ENCODE peak calls at places on chromosomes 1 and 21, in seven cellular contexts. One of them, this sample, is unnamed.

GRCh38 chr1:21139601-21140000 is 37.1 kb downstream of the EIF4G3 start:
- DNase-seq in hepatocyte: peak
- DNase-seq in mesendoderm: no peak
- DNase-seq in cardiac fibroblast: peak
- DNase-seq in stomach: no peak
- DNase-seq in aorta: no peak
- DNase-seq in upper lobe of right lung: no peak
- DNase-seq in this sample: no peak

GRCh38 chr1:50279622-50280320 is 143.5 kb downstream of the DMRTA2 start:
- DNase-seq in hepatocyte: peak
- DNase-seq in mesendoderm: peak
- DNase-seq in cardiac fibroblast: peak
- DNase-seq in stomach: no peak
- DNase-seq in aorta: no peak
- DNase-seq in upper lobe of right lung: no peak
- DNase-seq in this sample: no peak

GRCh38 chr1:213761845-213762407 is 225.8 kb upstream of the PROX1 start:
- DNase-seq in hepatocyte: no peak
- DNase-seq in mesendoderm: peak
- DNase-seq in cardiac fibroblast: no peak
- DNase-seq in stomach: no peak
- DNase-seq in aorta: no peak
- DNase-seq in upper lobe of right lung: no peak
- DNase-seq in this sample: no peak

GRCh38 chr1:47575855-47576757 is 138.3 kb downstream of the FOXD2 start:
- DNase-seq in hepatocyte: no peak
- DNase-seq in mesendoderm: peak
- DNase-seq in cardiac fibroblast: no peak
- DNase-seq in stomach: no peak
- DNase-seq in aorta: no peak
- DNase-seq in upper lobe of right lung: no peak
- DNase-seq in this sample: no peak

GRCh38 chr1:177181631-177182291 is 11.0 kb downstream of the BRINP2 start:
- DNase-seq in hepatocyte: peak
- DNase-seq in mesendoderm: peak
- DNase-seq in cardiac fibroblast: peak
- DNase-seq in stomach: peak
- DNase-seq in aorta: peak
- DNase-seq in upper lobe of right lung: peak
- DNase-seq in this sample: no peak

GRCh38 chr1:1793481-1794244 is 15.4 kb upstream of the NADK start:
- DNase-seq in hepatocyte: no peak
- DNase-seq in mesendoderm: no peak
- DNase-seq in cardiac fibroblast: no peak
- DNase-seq in stomach: no peak
- DNase-seq in aorta: no peak
- DNase-seq in upper lobe of right lung: no peak
- DNase-seq in this sample: no peak

GRCh38 chr1:118767971-118768370 is 220.2 kb downstream of the TBX15 start:
- DNase-seq in hepatocyte: no peak
- DNase-seq in mesendoderm: no peak
- DNase-seq in cardiac fibroblast: no peak
- DNase-seq in stomach: no peak
- DNase-seq in aorta: no peak
- DNase-seq in upper lobe of right lung: no peak
- DNase-seq in this sample: no peak

GRCh38 chr1:243939167-243939848 is 89.3 kb upstream of the AKT3 start:
- DNase-seq in hepatocyte: no peak
- DNase-seq in mesendoderm: peak
- DNase-seq in cardiac fibroblast: peak
- DNase-seq in stomach: no peak
- DNase-seq in aorta: no peak
- DNase-seq in upper lobe of right lung: no peak
- DNase-seq in this sample: no peak

GRCh38 chr1:177959793-177960515 is 9.9 kb downstream of the SEC16B start:
- DNase-seq in hepatocyte: peak
- DNase-seq in mesendoderm: peak
- DNase-seq in cardiac fibroblast: peak
- DNase-seq in stomach: no peak
- DNase-seq in aorta: no peak
- DNase-seq in upper lobe of right lung: no peak
- DNase-seq in this sample: no peak

GRCh38 chr1:242525360-242525722 is 844 bp upstream of the PLD5 start:
- DNase-seq in hepatocyte: no peak
- DNase-seq in mesendoderm: no peak
- DNase-seq in cardiac fibroblast: no peak
- DNase-seq in stomach: no peak
- DNase-seq in aorta: no peak
- DNase-seq in upper lobe of right lung: no peak
- DNase-seq in this sample: no peak

GRCh38 chr1:43381609-43382008 is 8.0 kb downstream of the MED8 start:
- DNase-seq in hepatocyte: no peak
- DNase-seq in mesendoderm: no peak
- DNase-seq in cardiac fibroblast: no peak
- DNase-seq in stomach: no peak
- DNase-seq in aorta: no peak
- DNase-seq in upper lobe of right lung: no peak
- DNase-seq in this sample: no peak

GRCh38 chr1:242017580-242018233 is 18.8 kb upstream of the MAP1LC3C start:
- DNase-seq in hepatocyte: peak
- DNase-seq in mesendoderm: peak
- DNase-seq in cardiac fibroblast: peak
- DNase-seq in stomach: peak
- DNase-seq in aorta: no peak
- DNase-seq in upper lobe of right lung: no peak
- DNase-seq in this sample: no peak

GRCh38 chr1:219580019-219580676 is 32.8 kb downstream of the ZC3H11B start:
- DNase-seq in hepatocyte: no peak
- DNase-seq in mesendoderm: peak
- DNase-seq in cardiac fibroblast: peak
- DNase-seq in stomach: no peak
- DNase-seq in aorta: no peak
- DNase-seq in upper lobe of right lung: no peak
- DNase-seq in this sample: no peak

GRCh38 chr1:170085089-170085488 is 10.6 kb upstream of the KIFAP3 start:
- DNase-seq in hepatocyte: no peak
- DNase-seq in mesendoderm: no peak
- DNase-seq in cardiac fibroblast: no peak
- DNase-seq in stomach: no peak
- DNase-seq in aorta: no peak
- DNase-seq in upper lobe of right lung: no peak
- DNase-seq in this sample: no peak

GRCh38 chr1:58769809-58770345 is 14.0 kb downstream of the JUN start:
- DNase-seq in hepatocyte: no peak
- DNase-seq in mesendoderm: no peak
- DNase-seq in cardiac fibroblast: no peak
- DNase-seq in stomach: no peak
- DNase-seq in aorta: no peak
- DNase-seq in upper lobe of right lung: no peak
- DNase-seq in this sample: no peak

GRCh38 chr1:24724345-24725208 is 20.7 kb upstream of the CLIC4 start:
- DNase-seq in hepatocyte: peak
- DNase-seq in mesendoderm: peak
- DNase-seq in cardiac fibroblast: peak
- DNase-seq in stomach: peak
- DNase-seq in aorta: no peak
- DNase-seq in upper lobe of right lung: no peak
- DNase-seq in this sample: no peak

GRCh38 chr1:43783671-43784205 is 76.4 kb downstream of the ST3GAL3 start:
- DNase-seq in hepatocyte: no peak
- DNase-seq in mesendoderm: peak
- DNase-seq in cardiac fibroblast: peak
- DNase-seq in stomach: no peak
- DNase-seq in aorta: no peak
- DNase-seq in upper lobe of right lung: no peak
- DNase-seq in this sample: no peak

GRCh38 chr1:1972976-1973715 is 30.4 kb downstream of the CFAP74 start:
- DNase-seq in hepatocyte: no peak
- DNase-seq in mesendoderm: no peak
- DNase-seq in cardiac fibroblast: no peak
- DNase-seq in stomach: no peak
- DNase-seq in aorta: no peak
- DNase-seq in upper lobe of right lung: no peak
- DNase-seq in this sample: no peak

GRCh38 chr1:111928531-111928930 is 60.9 kb downstream of the KCND3 start:
- DNase-seq in hepatocyte: no peak
- DNase-seq in mesendoderm: no peak
- DNase-seq in cardiac fibroblast: no peak
- DNase-seq in stomach: no peak
- DNase-seq in aorta: no peak
- DNase-seq in upper lobe of right lung: no peak
- DNase-seq in this sample: no peak

GRCh38 chr1:246002725-246003441 is 504.2 kb downstream of the SMYD3 start:
- DNase-seq in hepatocyte: peak
- DNase-seq in mesendoderm: peak
- DNase-seq in cardiac fibroblast: peak
- DNase-seq in stomach: peak
- DNase-seq in aorta: peak
- DNase-seq in upper lobe of right lung: peak
- DNase-seq in this sample: peak

DNA sequence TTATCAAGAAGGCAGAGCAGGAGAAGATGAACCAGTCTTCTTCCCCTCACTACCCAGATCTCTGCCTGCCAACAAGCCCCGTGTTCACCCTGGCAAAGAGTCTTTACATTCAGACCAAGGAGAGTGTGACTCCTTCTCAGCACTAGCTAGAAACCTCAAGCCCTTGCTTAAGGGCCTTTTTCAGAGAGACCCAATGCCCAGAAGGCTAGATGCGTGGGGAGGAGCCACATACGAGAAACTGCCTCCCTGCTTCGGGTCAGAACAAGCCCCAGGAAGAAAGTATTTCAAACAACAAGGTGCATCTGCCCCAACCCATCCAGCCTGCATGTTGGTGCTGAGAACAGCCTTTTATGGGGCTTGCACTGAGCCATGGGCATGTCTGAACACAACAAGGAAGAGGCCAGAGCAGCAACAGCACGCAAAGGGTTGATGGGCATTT is 152.7 kb upstream of the CAMK1G start:
- DNase-seq in hepatocyte: no peak
- DNase-seq in mesendoderm: no peak
- DNase-seq in cardiac fibroblast: no peak
- DNase-seq in stomach: no peak
- DNase-seq in aorta: no peak
- DNase-seq in upper lobe of right lung: no peak
- DNase-seq in this sample: no peak
- H3K4me3 ChIP-seq in hepatocyte: no peak
- H3K4me3 ChIP-seq in mesendoderm: no peak
- H3K4me3 ChIP-seq in cardiac fibroblast: no peak
- H3K4me3 ChIP-seq in stomach: no peak
- H3K4me3 ChIP-seq in aorta: no peak
- H3K4me3 ChIP-seq in upper lobe of right lung: no peak
- H3K4me3 ChIP-seq in this sample: no peak

GRCh38 chr21:43287111-43287973 is 118.5 kb downstream of the CRYAA start:
- DNase-seq in hepatocyte: no peak
- DNase-seq in mesendoderm: no peak
- DNase-seq in cardiac fibroblast: no peak
- DNase-seq in stomach: peak
- DNase-seq in aorta: peak
- DNase-seq in upper lobe of right lung: peak
- DNase-seq in this sample: no peak
- H3K4me3 ChIP-seq in hepatocyte: no peak
- H3K4me3 ChIP-seq in mesendoderm: no peak
- H3K4me3 ChIP-seq in cardiac fibroblast: no peak
- H3K4me3 ChIP-seq in stomach: no peak
- H3K4me3 ChIP-seq in aorta: no peak
- H3K4me3 ChIP-seq in upper lobe of right lung: no peak
- H3K4me3 ChIP-seq in this sample: no peak

DNA sequence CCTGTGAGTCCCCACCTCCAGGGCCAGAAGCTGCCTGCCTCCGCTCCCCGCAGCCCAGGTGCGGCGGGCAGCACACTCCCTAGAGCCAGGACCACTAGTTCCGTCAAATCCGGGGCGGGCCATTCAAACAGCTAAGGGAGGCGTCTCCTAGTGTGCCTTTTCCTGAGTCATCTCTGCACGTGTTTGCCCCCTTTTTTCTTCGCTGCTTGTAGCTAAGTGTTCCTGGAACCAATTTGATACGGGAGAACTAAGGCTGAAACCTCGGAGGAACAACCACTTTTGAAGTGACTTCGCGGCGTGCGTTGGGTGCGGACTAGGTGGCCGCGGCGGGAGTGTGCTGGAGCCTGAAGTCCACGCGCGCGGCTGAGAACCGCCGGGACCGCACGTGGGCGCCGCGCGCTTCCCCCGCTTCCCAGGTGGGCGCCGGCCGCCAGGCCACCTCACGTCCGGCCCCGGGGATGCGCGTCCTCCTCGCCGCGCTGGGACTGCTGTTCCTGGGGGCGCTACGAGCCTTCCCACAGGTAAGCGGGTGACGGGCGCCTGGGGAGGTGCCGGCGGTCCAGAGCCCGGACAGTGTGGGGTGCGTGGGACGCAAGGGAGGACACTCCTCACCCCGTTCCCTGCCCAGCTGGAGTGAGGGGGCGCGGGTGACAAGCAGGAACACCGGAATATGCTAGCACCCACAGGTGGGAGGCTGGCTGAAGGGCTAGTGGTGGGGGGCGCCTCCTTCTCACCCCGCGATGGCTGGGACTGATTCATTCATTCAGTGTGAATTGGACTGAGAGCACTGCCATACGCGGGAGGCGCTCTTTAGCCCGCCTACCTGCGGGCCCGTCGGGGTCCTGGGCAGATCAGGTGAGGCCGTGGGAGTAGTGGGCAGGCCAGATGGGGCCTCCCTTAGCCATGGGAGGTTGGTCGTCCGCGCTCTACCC is at the start of gene TNFRSF8:
- DNase-seq in hepatocyte: no peak
- DNase-seq in mesendoderm: peak
- DNase-seq in cardiac fibroblast: peak
- DNase-seq in stomach: no peak
- DNase-seq in aorta: no peak
- DNase-seq in upper lobe of right lung: no peak
- DNase-seq in this sample: no peak
- H3K4me3 ChIP-seq in hepatocyte: no peak
- H3K4me3 ChIP-seq in mesendoderm: peak
- H3K4me3 ChIP-seq in cardiac fibroblast: no peak
- H3K4me3 ChIP-seq in stomach: peak
- H3K4me3 ChIP-seq in aorta: no peak
- H3K4me3 ChIP-seq in upper lobe of right lung: no peak
- H3K4me3 ChIP-seq in this sample: peak

GRCh38 chr1:40384413-40384762 is 10.9 kb downstream of the SMAP2 start:
- DNase-seq in hepatocyte: no peak
- DNase-seq in mesendoderm: no peak
- DNase-seq in cardiac fibroblast: peak
- DNase-seq in stomach: peak
- DNase-seq in aorta: no peak
- DNase-seq in upper lobe of right lung: no peak
- DNase-seq in this sample: no peak

GRCh38 chr1:40385437-40386310 is 12.1 kb downstream of the SMAP2 start:
- DNase-seq in hepatocyte: no peak
- DNase-seq in mesendoderm: no peak
- DNase-seq in cardiac fibroblast: peak
- DNase-seq in stomach: no peak
- DNase-seq in aorta: no peak
- DNase-seq in upper lobe of right lung: no peak
- DNase-seq in this sample: peak

GRCh38 chr1:40383488-40384412 is 10.2 kb downstream of the SMAP2 start:
- DNase-seq in hepatocyte: no peak
- DNase-seq in mesendoderm: no peak
- DNase-seq in cardiac fibroblast: peak
- DNase-seq in stomach: peak
- DNase-seq in aorta: no peak
- DNase-seq in upper lobe of right lung: no peak
- DNase-seq in this sample: peak

GRCh38 chr1:40386311-40386778 is 12.8 kb downstream of the SMAP2 start:
- DNase-seq in hepatocyte: no peak
- DNase-seq in mesendoderm: no peak
- DNase-seq in cardiac fibroblast: peak
- DNase-seq in stomach: no peak
- DNase-seq in aorta: no peak
- DNase-seq in upper lobe of right lung: no peak
- DNase-seq in this sample: no peak

GRCh38 chr1:40384887-40385286 is 11.4 kb downstream of the SMAP2 start:
- DNase-seq in hepatocyte: no peak
- DNase-seq in mesendoderm: no peak
- DNase-seq in cardiac fibroblast: no peak
- DNase-seq in stomach: no peak
- DNase-seq in aorta: no peak
- DNase-seq in upper lobe of right lung: no peak
- DNase-seq in this sample: no peak
- H3K4me3 ChIP-seq in hepatocyte: no peak
- H3K4me3 ChIP-seq in mesendoderm: no peak
- H3K4me3 ChIP-seq in cardiac fibroblast: no peak
- H3K4me3 ChIP-seq in stomach: no peak
- H3K4me3 ChIP-seq in aorta: no peak
- H3K4me3 ChIP-seq in upper lobe of right lung: no peak
- H3K4me3 ChIP-seq in this sample: no peak